ENCODE peak calls at places on chromosomes 6 and 20, in nine cellular contexts. One of them, this sample, is unnamed.
A peak's percentile ranks its signal among the peaks of the same experiment; 100 is the strongest.

GRCh38 chr6:26017567-26017966 is 55.0 kb downstream of the TRIM38 start:
- DNase-seq in erythroblast: peak; percentile 78
- DNase-seq in stomach: peak; percentile 56
- DNase-seq in breast epithelium: peak; percentile 76
- DNase-seq in ovary: peak; percentile 90
- DNase-seq in HCT116: no peak
- DNase-seq in gastrocnemius medialis: peak; percentile 37
- DNase-seq in IMR-90: peak; percentile 95
- DNase-seq in NB4: peak; percentile 43
- DNase-seq in this sample: peak; percentile 55

GRCh38 chr6:128655978-128656498 is 135.6 kb upstream of the PTPRK start:
- DNase-seq in IMR-90: peak; percentile 93
- DNase-seq in ovary: no peak
- DNase-seq in NB4: no peak
- DNase-seq in stomach: no peak
- DNase-seq in erythroblast: no peak
- DNase-seq in breast epithelium: no peak
- DNase-seq in HCT116: peak; percentile 85
- DNase-seq in gastrocnemius medialis: no peak
- DNase-seq in this sample: no peak

GRCh38 chr6:26020983-26021349 is 58.4 kb downstream of the TRIM38 start:
- DNase-seq in gastrocnemius medialis: peak; percentile 30
- DNase-seq in HCT116: peak; percentile 72
- DNase-seq in ovary: peak; percentile 77
- DNase-seq in IMR-90: peak; percentile 74
- DNase-seq in breast epithelium: peak; percentile 70
- DNase-seq in stomach: peak; percentile 64
- DNase-seq in erythroblast: peak; percentile 90
- DNase-seq in NB4: peak; percentile 81
- DNase-seq in this sample: peak; percentile 56

GRCh38 chr6:82555801-82556200 is 192.2 kb downstream of the TPBG start:
- DNase-seq in HCT116: no peak
- DNase-seq in gastrocnemius medialis: no peak
- DNase-seq in stomach: no peak
- DNase-seq in IMR-90: peak; percentile 19
- DNase-seq in erythroblast: no peak
- DNase-seq in ovary: no peak
- DNase-seq in NB4: no peak
- DNase-seq in breast epithelium: no peak
- DNase-seq in this sample: no peak

GRCh38 chr6:137089305-137089704 is 44.5 kb upstream of the IL20RA start:
- DNase-seq in NB4: no peak
- DNase-seq in HCT116: no peak
- DNase-seq in IMR-90: no peak
- DNase-seq in gastrocnemius medialis: no peak
- DNase-seq in ovary: no peak
- DNase-seq in breast epithelium: no peak
- DNase-seq in erythroblast: no peak
- DNase-seq in stomach: peak; percentile 40
- DNase-seq in this sample: no peak

GRCh38 chr6:134447883-134448387 is 130.0 kb upstream of the SGK1 start:
- DNase-seq in breast epithelium: no peak
- DNase-seq in stomach: no peak
- DNase-seq in erythroblast: no peak
- DNase-seq in NB4: no peak
- DNase-seq in IMR-90: peak; percentile 98
- DNase-seq in gastrocnemius medialis: no peak
- DNase-seq in ovary: no peak
- DNase-seq in HCT116: no peak
- DNase-seq in this sample: no peak

GRCh38 chr6:135002229-135002844 is 52.3 kb downstream of the HBS1L start:
- DNase-seq in ovary: no peak
- DNase-seq in HCT116: peak; percentile 4
- DNase-seq in stomach: no peak
- DNase-seq in erythroblast: peak; percentile 34
- DNase-seq in gastrocnemius medialis: no peak
- DNase-seq in NB4: peak; percentile 26
- DNase-seq in breast epithelium: no peak
- DNase-seq in IMR-90: peak; percentile 40
- DNase-seq in this sample: no peak

GRCh38 chr20:53900380-53900999 is 169.9 kb downstream of the BCAS1 start:
- DNase-seq in breast epithelium: no peak
- DNase-seq in IMR-90: peak; percentile 95
- DNase-seq in HCT116: no peak
- DNase-seq in stomach: no peak
- DNase-seq in gastrocnemius medialis: no peak
- DNase-seq in erythroblast: no peak
- DNase-seq in ovary: no peak
- DNase-seq in NB4: no peak
- DNase-seq in this sample: no peak

GRCh38 chr6:29466241-29466640 is 9.3 kb downstream of the OR2H1 start:
- DNase-seq in ovary: no peak
- DNase-seq in gastrocnemius medialis: no peak
- DNase-seq in erythroblast: no peak
- DNase-seq in breast epithelium: no peak
- DNase-seq in NB4: no peak
- DNase-seq in HCT116: no peak
- DNase-seq in stomach: no peak
- DNase-seq in IMR-90: no peak
- DNase-seq in this sample: no peak

GRCh38 chr6:152979116-152979515 is 3.7 kb downstream of the FBXO5 start:
- DNase-seq in IMR-90: no peak
- DNase-seq in erythroblast: no peak
- DNase-seq in gastrocnemius medialis: no peak
- DNase-seq in HCT116: no peak
- DNase-seq in stomach: no peak
- DNase-seq in ovary: no peak
- DNase-seq in breast epithelium: no peak
- DNase-seq in NB4: no peak
- DNase-seq in this sample: no peak

GRCh38 chr6:95784869-95785268 is 207.5 kb downstream of the MANEA start:
- DNase-seq in NB4: no peak
- DNase-seq in HCT116: no peak
- DNase-seq in stomach: no peak
- DNase-seq in breast epithelium: no peak
- DNase-seq in IMR-90: no peak
- DNase-seq in erythroblast: no peak
- DNase-seq in gastrocnemius medialis: no peak
- DNase-seq in ovary: no peak
- DNase-seq in this sample: no peak

GRCh38 chr6:105609375-105609991 is 206.6 kb upstream of the PREP start:
- DNase-seq in stomach: no peak
- DNase-seq in HCT116: no peak
- DNase-seq in gastrocnemius medialis: no peak
- DNase-seq in ovary: peak; percentile 36
- DNase-seq in erythroblast: no peak
- DNase-seq in IMR-90: peak; percentile 92
- DNase-seq in breast epithelium: no peak
- DNase-seq in NB4: no peak
- DNase-seq in this sample: no peak

DNA sequence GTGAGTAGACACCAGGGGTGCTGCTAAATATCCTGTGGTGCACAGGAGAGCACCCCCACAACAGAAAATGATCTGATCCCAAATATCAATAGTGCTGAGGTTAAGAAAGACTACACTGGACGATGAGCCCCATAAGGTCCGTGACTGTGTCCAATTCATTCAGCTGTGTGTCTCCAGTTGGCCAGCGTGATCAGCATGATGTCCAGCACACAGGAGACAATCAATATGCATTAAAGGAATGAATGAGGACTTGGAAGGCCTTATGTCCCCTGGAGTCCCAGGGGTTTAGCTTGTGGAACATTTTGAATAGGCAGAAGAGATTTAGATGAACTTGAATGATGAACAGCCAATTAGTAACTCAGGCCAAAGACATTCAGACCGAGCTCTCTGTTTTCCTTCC is 6.3 kb downstream of the PPP1R16B start:
- DNase-seq in HCT116: no peak
- DNase-seq in NB4: no peak
- DNase-seq in ovary: no peak
- DNase-seq in erythroblast: no peak
- DNase-seq in gastrocnemius medialis: no peak
- DNase-seq in stomach: no peak
- DNase-seq in breast epithelium: no peak
- DNase-seq in IMR-90: no peak
- DNase-seq in this sample: no peak
- TF ChIP-seq POLR2A in HCT116: no peak
- TF ChIP-seq POLR2A in NB4: no peak
- TF ChIP-seq POLR2A in ovary: no peak
- TF ChIP-seq POLR2A in erythroblast: no peak
- TF ChIP-seq POLR2A in gastrocnemius medialis: no peak
- TF ChIP-seq POLR2A in stomach: no peak
- TF ChIP-seq POLR2A in breast epithelium: no peak
- TF ChIP-seq POLR2A in IMR-90: no peak
- TF ChIP-seq POLR2A in this sample: no peak

GRCh38 chr6:73579851-73580246 is 59.0 kb upstream of the EEF1A1 start:
- DNase-seq in gastrocnemius medialis: peak; percentile 17
- DNase-seq in IMR-90: peak; percentile 91
- DNase-seq in breast epithelium: no peak
- DNase-seq in NB4: peak; percentile 74
- DNase-seq in stomach: peak; percentile 32
- DNase-seq in ovary: peak; percentile 60
- DNase-seq in HCT116: peak; percentile 62
- DNase-seq in erythroblast: peak; percentile 60
- DNase-seq in this sample: no peak

GRCh38 chr6:73581293-73581692 is 60.5 kb upstream of the EEF1A1 start:
- DNase-seq in stomach: no peak
- DNase-seq in breast epithelium: no peak
- DNase-seq in HCT116: no peak
- DNase-seq in gastrocnemius medialis: no peak
- DNase-seq in IMR-90: no peak
- DNase-seq in erythroblast: no peak
- DNase-seq in ovary: no peak
- DNase-seq in NB4: no peak
- DNase-seq in this sample: no peak

GRCh38 chr6:73579389-73579788 is 58.6 kb upstream of the EEF1A1 start:
- DNase-seq in NB4: peak; percentile 64
- DNase-seq in breast epithelium: no peak
- DNase-seq in ovary: peak; percentile 52
- DNase-seq in erythroblast: no peak
- DNase-seq in gastrocnemius medialis: peak; percentile 37
- DNase-seq in HCT116: no peak
- DNase-seq in IMR-90: no peak
- DNase-seq in stomach: no peak
- DNase-seq in this sample: no peak

GRCh38 chr6:73577605-73578160 is 56.9 kb upstream of the EEF1A1 start:
- DNase-seq in HCT116: no peak
- DNase-seq in IMR-90: no peak
- DNase-seq in breast epithelium: no peak
- DNase-seq in ovary: no peak
- DNase-seq in NB4: no peak
- DNase-seq in stomach: no peak
- DNase-seq in erythroblast: peak; percentile 20
- DNase-seq in gastrocnemius medialis: no peak
- DNase-seq in this sample: no peak

GRCh38 chr6:73580247-73581149 is 59.7 kb upstream of the EEF1A1 start:
- DNase-seq in erythroblast: peak; percentile 80
- DNase-seq in stomach: peak; percentile 81
- DNase-seq in IMR-90: peak; percentile 98
- DNase-seq in gastrocnemius medialis: peak; percentile 67
- DNase-seq in HCT116: peak; percentile 96
- DNase-seq in breast epithelium: peak; percentile 83
- DNase-seq in NB4: peak; percentile 93
- DNase-seq in ovary: peak; percentile 85
- DNase-seq in this sample: peak; percentile 78
- TF ChIP-seq POLR2A in erythroblast: peak; percentile 38
- TF ChIP-seq POLR2A in stomach: no peak
- TF ChIP-seq POLR2A in IMR-90: peak; percentile 95
- TF ChIP-seq POLR2A in gastrocnemius medialis: peak; percentile 16
- TF ChIP-seq POLR2A in HCT116: peak; percentile 45
- TF ChIP-seq POLR2A in breast epithelium: no peak
- TF ChIP-seq POLR2A in NB4: peak; percentile 31
- TF ChIP-seq POLR2A in ovary: peak; percentile 25
- TF ChIP-seq POLR2A in this sample: peak; percentile 46

DNA sequence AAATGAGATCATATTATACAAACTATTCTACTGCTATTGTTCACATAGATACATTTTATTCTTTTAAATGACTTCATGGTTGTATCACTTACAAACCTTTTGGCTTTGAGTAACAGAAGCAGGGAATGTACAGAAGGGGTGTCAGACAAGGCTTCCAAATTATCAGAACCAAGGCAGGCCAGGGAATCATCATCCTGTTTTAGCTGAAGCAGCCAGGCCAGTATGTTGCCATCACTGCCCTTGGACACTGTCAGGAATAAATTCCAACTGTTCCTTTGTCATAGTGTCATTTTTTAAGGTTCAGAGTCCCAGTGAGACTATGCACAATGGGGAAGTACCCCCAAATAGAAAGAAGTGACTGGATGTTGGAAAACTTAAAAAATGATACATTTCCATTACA is 23.1 kb upstream of the PKIG start:
- DNase-seq in IMR-90: no peak
- DNase-seq in ovary: no peak
- DNase-seq in erythroblast: no peak
- DNase-seq in gastrocnemius medialis: no peak
- DNase-seq in NB4: no peak
- DNase-seq in stomach: no peak
- DNase-seq in breast epithelium: no peak
- DNase-seq in HCT116: no peak
- DNase-seq in this sample: no peak
- TF ChIP-seq POLR2A in IMR-90: no peak
- TF ChIP-seq POLR2A in ovary: no peak
- TF ChIP-seq POLR2A in erythroblast: no peak
- TF ChIP-seq POLR2A in gastrocnemius medialis: no peak
- TF ChIP-seq POLR2A in NB4: no peak
- TF ChIP-seq POLR2A in stomach: no peak
- TF ChIP-seq POLR2A in breast epithelium: no peak
- TF ChIP-seq POLR2A in HCT116: no peak
- TF ChIP-seq POLR2A in this sample: no peak

GRCh38 chr6:112659912-112660311 is 312.8 kb downstream of the RFPL4B start:
- DNase-seq in NB4: no peak
- DNase-seq in HCT116: no peak
- DNase-seq in gastrocnemius medialis: no peak
- DNase-seq in ovary: no peak
- DNase-seq in IMR-90: no peak
- DNase-seq in erythroblast: no peak
- DNase-seq in breast epithelium: no peak
- DNase-seq in stomach: no peak
- DNase-seq in this sample: no peak

GRCh38 chr6:112665114-112665513 is 318.0 kb downstream of the RFPL4B start:
- DNase-seq in gastrocnemius medialis: no peak
- DNase-seq in stomach: no peak
- DNase-seq in HCT116: no peak
- DNase-seq in erythroblast: no peak
- DNase-seq in ovary: no peak
- DNase-seq in breast epithelium: no peak
- DNase-seq in NB4: no peak
- DNase-seq in IMR-90: peak; percentile 77
- DNase-seq in this sample: no peak

GRCh38 chr6:112663705-112664104 is 316.6 kb downstream of the RFPL4B start:
- DNase-seq in IMR-90: no peak
- DNase-seq in erythroblast: no peak
- DNase-seq in ovary: no peak
- DNase-seq in gastrocnemius medialis: no peak
- DNase-seq in stomach: no peak
- DNase-seq in breast epithelium: no peak
- DNase-seq in NB4: no peak
- DNase-seq in HCT116: no peak
- DNase-seq in this sample: no peak

GRCh38 chr6:112665815-112666214 is 318.7 kb downstream of the RFPL4B start:
- DNase-seq in HCT116: no peak
- DNase-seq in gastrocnemius medialis: no peak
- DNase-seq in ovary: no peak
- DNase-seq in NB4: no peak
- DNase-seq in breast epithelium: no peak
- DNase-seq in erythroblast: no peak
- DNase-seq in stomach: no peak
- DNase-seq in IMR-90: peak; percentile 77
- DNase-seq in this sample: no peak

GRCh38 chr6:112660626-112661025 is 313.5 kb downstream of the RFPL4B start:
- DNase-seq in ovary: no peak
- DNase-seq in breast epithelium: no peak
- DNase-seq in HCT116: no peak
- DNase-seq in IMR-90: no peak
- DNase-seq in gastrocnemius medialis: no peak
- DNase-seq in stomach: no peak
- DNase-seq in NB4: no peak
- DNase-seq in erythroblast: no peak
- DNase-seq in this sample: no peak
- TF ChIP-seq POLR2A in ovary: no peak
- TF ChIP-seq POLR2A in breast epithelium: no peak
- TF ChIP-seq POLR2A in HCT116: no peak
- TF ChIP-seq POLR2A in IMR-90: no peak
- TF ChIP-seq POLR2A in gastrocnemius medialis: no peak
- TF ChIP-seq POLR2A in stomach: no peak
- TF ChIP-seq POLR2A in NB4: no peak
- TF ChIP-seq POLR2A in erythroblast: no peak
- TF ChIP-seq POLR2A in this sample: no peak